ENCODE peak calls at places on chromosomes 6 and 20, in seven cellular contexts. X is K562, Y is HCT116, I is breast epithelium, E is prostate gland, A is GM23338, U is endothelial cell of umbilical vein. H is an unnamed sample.

GRCh38 chr6:164827537-164827936 is 481.9 kb downstream of the C6orf118 start:
- DNase-seq in X (no peak), Y (no peak), I (no peak), E (no peak), A (no peak), U (no peak), H (no peak)

GRCh38 chr6:3806169-3806922 is 42.8 kb upstream of the FAM50B start:
- DNase-seq in X (no peak), Y (no peak), I (no peak), E (no peak), A (no peak), U (no peak), H (no peak)

GRCh38 chr20:4104842-4105241 is 89.5 kb upstream of the RNF24 start:
- DNase-seq in X (no peak), Y (no peak), I (no peak), E (no peak), A (no peak), U (no peak), H (no peak)

GRCh38 chr6:132286298-132287019 is 114.8 kb downstream of the MOXD1 start:
- DNase-seq in X (no peak), Y (no peak), I (no peak), E (no peak), A (no peak), U (no peak), H (no peak)

GRCh38 chr6:103750603-103751002 is 1109.1 kb downstream of the HACE1 start:
- DNase-seq in X (no peak), Y (no peak), I (no peak), E (no peak), A (peak), U (no peak), H (no peak)

GRCh38 chr20:20426472-20426907 is 58.6 kb downstream of the INSM1 start:
- DNase-seq in X (no peak), Y (no peak), I (no peak), E (no peak), A (no peak), U (no peak), H (no peak)

GRCh38 chr6:151804585-151805285 is 2.7 kb upstream of the ESR1 start:
- DNase-seq in X (no peak), Y (no peak), I (no peak), E (no peak), A (no peak), U (no peak), H (no peak)

GRCh38 chr6:36337814-36338213 is 1.1 kb upstream of the BNIP5 start:
- DNase-seq in X (no peak), Y (no peak), I (no peak), E (no peak), A (no peak), U (no peak), H (no peak)

GRCh38 chr20:60048634-60049578 is 90.7 kb downstream of the CDH26 start:
- DNase-seq in X (peak), Y (no peak), I (no peak), E (no peak), A (no peak), U (no peak), H (no peak)

GRCh38 chr20:23145281-23145700 is 59.2 kb upstream of the CD93 start:
- DNase-seq in X (no peak), Y (no peak), I (no peak), E (no peak), A (no peak), U (peak), H (no peak)

GRCh38 chr6:168088161-168089106 is 9.4 kb upstream of the FRMD1 start:
- DNase-seq in X (no peak), Y (no peak), I (peak), E (no peak), A (peak), U (no peak), H (no peak)

GRCh38 chr20:17504326-17504897 is 26.8 kb downstream of the BFSP1 start:
- DNase-seq in X (no peak), Y (no peak), I (no peak), E (no peak), A (peak), U (no peak), H (no peak)

GRCh38 chr6:34280216-34280615 is 31.4 kb upstream of the SMIM29 start:
- DNase-seq in X (no peak), Y (no peak), I (no peak), E (no peak), A (no peak), U (no peak), H (no peak)

GRCh38 chr6:26187981-26188635 is 100.9 kb downstream of the HFE start:
- DNase-seq in X (peak), Y (peak), I (no peak), E (no peak), A (peak), U (no peak), H (no peak)

GRCh38 chr6:13914346-13914745 is 10.4 kb upstream of the RNF182 start:
- DNase-seq in X (no peak), Y (no peak), I (no peak), E (no peak), A (no peak), U (peak), H (no peak)

GRCh38 chr6:14857501-14857900 is 388.4 kb upstream of the JARID2 start:
- DNase-seq in X (no peak), Y (no peak), I (no peak), E (no peak), A (no peak), U (no peak), H (no peak)

GRCh38 chr6:168469198-168469943 is 28.4 kb downstream of the SMOC2 start:
- DNase-seq in X (no peak), Y (no peak), I (no peak), E (no peak), A (no peak), U (no peak), H (peak)

GRCh38 chr6:30154709-30155521 is 6.1 kb downstream of the TRIM10 start:
- DNase-seq in X (no peak), Y (no peak), I (no peak), E (no peak), A (no peak), U (peak), H (peak)

GRCh38 chr6:3013486-3013885 is 13.8 kb downstream of the NQO2 start:
- DNase-seq in X (no peak), Y (no peak), I (no peak), E (no peak), A (no peak), U (peak), H (no peak)

GRCh38 chr6:152836523-152836922 is 85.9 kb downstream of the VIP start:
- DNase-seq in X (no peak), Y (no peak), I (no peak), E (no peak), A (peak), U (no peak), H (no peak)

GRCh38 chr6:25627001-25627400 is 25.0 kb upstream of the SCGN start:
- DNase-seq in X (no peak), Y (no peak), I (no peak), E (no peak), A (peak), U (no peak), H (no peak)

DNA sequence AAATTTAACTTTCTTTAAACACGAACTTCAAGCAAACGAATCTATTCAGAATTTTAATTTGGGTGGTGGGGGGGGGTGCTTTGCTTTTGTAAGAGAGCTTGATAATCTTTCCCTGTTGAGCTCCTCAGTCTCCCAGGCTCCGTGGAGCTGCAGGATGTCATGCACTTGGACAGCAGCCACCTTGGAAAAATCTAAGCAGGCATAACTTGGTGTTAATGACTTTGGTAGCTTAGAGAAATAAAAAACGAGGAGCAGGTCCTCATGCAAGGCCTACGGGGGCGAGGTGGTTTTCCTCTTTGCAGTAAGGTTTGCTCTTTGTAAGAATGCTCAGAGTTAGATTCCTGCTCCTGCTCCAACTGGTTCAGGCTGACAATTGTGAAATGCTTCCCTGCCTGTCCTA is 102.3 kb downstream of the EDN1 start:
- DNase-seq in X (no peak), Y (no peak), I (no peak), E (no peak), A (no peak), U (peak), H (no peak)
- H3K27ac ChIP-seq in X (no peak), Y (no peak), I (no peak), E (no peak), A (no peak), U (peak), H (no peak)

GRCh38 chr20:48668451-48668946 is 159.3 kb downstream of the PREX1 start:
- DNase-seq in X (no peak), Y (no peak), I (no peak), E (no peak), A (no peak), U (no peak), H (no peak)

GRCh38 chr20:48669946-48670630 is 157.7 kb downstream of the PREX1 start:
- DNase-seq in X (no peak), Y (no peak), I (no peak), E (no peak), A (no peak), U (peak), H (no peak)

GRCh38 chr20:48665785-48666184 is 162.0 kb downstream of the PREX1 start:
- DNase-seq in X (no peak), Y (no peak), I (no peak), E (no peak), A (no peak), U (no peak), H (no peak)

GRCh38 chr20:48667481-48667880 is 160.3 kb downstream of the PREX1 start:
- DNase-seq in X (no peak), Y (no peak), I (no peak), E (no peak), A (no peak), U (peak), H (no peak)

GRCh38 chr20:48667889-48668413 is 159.8 kb downstream of the PREX1 start:
- DNase-seq in X (no peak), Y (no peak), I (no peak), E (no peak), A (no peak), U (peak), H (no peak)
- TF ChIP-seq POLR2AphosphoS5 in X (no peak), Y (no peak), I (no peak), E (no peak), A (no peak), U (no peak), H (no peak)

GRCh38 chr20:44572551-44573500 is 9.6 kb upstream of the PKIG start:
- DNase-seq in X (no peak), Y (no peak), I (peak), E (peak), A (no peak), U (peak), H (no peak)

GRCh38 chr20:44571367-44571766 is 11.0 kb upstream of the PKIG start:
- DNase-seq in X (no peak), Y (no peak), I (no peak), E (no peak), A (no peak), U (no peak), H (no peak)

GRCh38 chr20:44576297-44576696 is 6.1 kb upstream of the PKIG start:
- DNase-seq in X (peak), Y (no peak), I (no peak), E (no peak), A (peak), U (peak), H (no peak)

GRCh38 chr20:44574372-44574771 is 8.0 kb upstream of the PKIG start:
- DNase-seq in X (no peak), Y (no peak), I (no peak), E (no peak), A (no peak), U (no peak), H (no peak)

DNA sequence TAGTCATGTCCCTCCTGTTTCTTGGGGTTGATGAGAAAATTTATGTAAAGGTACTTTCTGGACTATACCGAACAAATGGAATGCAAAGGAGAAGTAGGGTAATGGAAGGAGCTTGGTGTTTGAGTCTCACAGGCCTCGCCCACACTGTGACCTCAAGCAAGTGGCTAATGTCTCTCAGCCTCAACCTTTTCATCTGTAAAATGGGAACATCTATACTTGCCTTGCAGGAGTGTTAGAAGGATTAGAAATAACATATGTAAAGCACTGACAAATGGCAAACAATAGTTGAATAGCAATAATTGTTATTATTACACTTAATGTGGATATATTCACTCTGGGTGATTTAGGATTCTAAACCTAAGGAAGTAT is 8.9 kb upstream of the PKIG start:
- DNase-seq in X (no peak), Y (no peak), I (no peak), E (no peak), A (no peak), U (no peak), H (no peak)
- H3K27ac ChIP-seq in X (no peak), Y (peak), I (peak), E (peak), A (no peak), U (no peak), H (peak)

GRCh38 chr6:158559895-158560786 is at the start of gene TMEM181:
- DNase-seq in X (peak), Y (peak), I (peak), E (peak), A (peak), U (peak), H (peak)
- TF ChIP-seq POLR2AphosphoS5 in X (peak), Y (peak), I (peak), E (peak), A (peak), U (peak), H (peak)

DNA sequence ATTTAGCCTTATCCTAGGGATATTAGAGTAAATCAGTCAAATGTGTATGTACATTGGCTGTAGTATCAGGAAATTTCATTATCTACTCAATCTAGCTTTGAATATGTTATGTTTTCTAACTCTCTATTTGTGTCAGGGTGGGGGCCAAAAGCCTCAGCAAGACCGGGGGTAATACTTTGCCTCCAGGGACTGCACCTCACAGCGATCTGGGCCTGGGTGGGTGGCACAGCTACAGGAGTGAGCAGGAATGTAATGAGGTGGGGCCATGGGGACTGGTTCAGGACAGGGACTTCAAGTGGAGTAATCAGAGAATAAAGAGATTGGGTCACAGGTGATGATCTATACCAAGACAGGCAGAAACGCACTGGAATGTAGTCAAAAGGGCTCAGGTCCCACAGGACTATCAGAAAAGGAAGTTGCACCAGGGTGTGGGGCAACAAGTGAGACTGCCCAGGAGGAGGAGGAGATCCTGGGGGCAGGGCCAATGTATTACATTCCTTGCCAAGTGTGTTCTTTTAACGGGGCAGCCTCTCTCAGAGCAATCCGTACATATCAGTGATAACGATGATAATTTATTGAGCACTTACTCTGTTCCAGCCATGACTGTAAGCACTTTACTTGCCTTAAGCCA is 54.0 kb downstream of the PIGU start:
- DNase-seq in X (no peak), Y (no peak), I (no peak), E (no peak), A (no peak), U (no peak), H (no peak)
- H3K27ac ChIP-seq in X (no peak), Y (no peak), I (no peak), E (no peak), A (no peak), U (no peak), H (no peak)